ENCODE peak calls at places on chromosomes 2 and 18, in five cellular contexts. S is heart right ventricle, J is Peyer's patch, B is SK-N-SH, T is brain microvascular endothelial cell. R is an unnamed sample.

GRCh38 chr2:206477296-206477695 is 34.0 kb downstream of the ADAM23 start:
- DNase-seq in B (no peak), S (no peak), T (peak; percentile 34), J (no peak), R (no peak)

GRCh38 chr18:44715245-44715644 is 34.6 kb downstream of the SETBP1 start:
- DNase-seq in J (no peak), S (no peak), B (no peak), T (no peak), R (peak; percentile 24)

GRCh38 chr2:236303935-236304334 is 39.7 kb upstream of the ASB18 start:
- DNase-seq in B (no peak), T (no peak), J (no peak), S (no peak), R (no peak)

GRCh38 chr2:196239622-196240587 is 68.5 kb upstream of the STK17B start:
- DNase-seq in B (no peak), J (no peak), S (peak; percentile 41), T (peak; percentile 85), R (peak; percentile 77)

GRCh38 chr2:109266998-109267854 is 138.2 kb downstream of the SH3RF3 start:
- DNase-seq in S (no peak), J (no peak), T (no peak), B (no peak), R (no peak)

GRCh38 chr2:3196716-3197115 is 180.9 kb downstream of the EIPR1 start:
- DNase-seq in S (no peak), T (no peak), J (no peak), B (peak; percentile 23), R (no peak)

GRCh38 chr2:8677646-8678592 is 3.9 kb upstream of the ID2 start:
- DNase-seq in B (peak; percentile 85), J (peak; percentile 75), T (peak; percentile 49), S (peak; percentile 54), R (peak; percentile 45)

GRCh38 chr2:42286268-42286946 is 74.6 kb downstream of the COX7A2L start:
- DNase-seq in B (no peak), J (no peak), S (no peak), T (no peak), R (no peak)

GRCh38 chr2:212357606-212358005 is 181.0 kb downstream of the ERBB4 start:
- DNase-seq in S (no peak), T (no peak), B (no peak), J (no peak), R (no peak)

GRCh38 chr2:45272549-45273245 is 263.4 kb upstream of the SIX2 start:
- DNase-seq in T (no peak), B (no peak), S (no peak), J (no peak), R (no peak)

GRCh38 chr2:176552456-176553135 is 283.4 kb downstream of the MTX2 start:
- DNase-seq in J (no peak), B (no peak), S (no peak), T (peak; percentile 17), R (no peak)

GRCh38 chr18:62585274-62586147 is 62.7 kb downstream of the ZCCHC2 start:
- DNase-seq in S (no peak), B (no peak), J (no peak), T (no peak), R (no peak)

GRCh38 chr2:85584857-85585780 is 888 bp downstream of the VAMP5 start:
- DNase-seq in B (peak; percentile 31), J (peak; percentile 70), T (no peak), S (no peak), R (no peak)

GRCh38 chr2:217905906-217906305 is 96.9 kb downstream of the TNS1 start:
- DNase-seq in S (no peak), J (no peak), T (no peak), B (no peak), R (no peak)

GRCh38 chr2:1731963-1732768 is 12.1 kb downstream of the PXDN start:
- DNase-seq in J (peak; percentile 38), B (peak; percentile 84), S (peak; percentile 20), T (no peak), R (no peak)

GRCh38 chr2:234334146-234334545 is 162.7 kb downstream of the ARL4C start:
- DNase-seq in T (peak; percentile 45), B (peak; percentile 55), S (no peak), J (no peak), R (no peak)

GRCh38 chr2:200765139-200765951 is 46.4 kb upstream of the BZW1 start:
- DNase-seq in B (no peak), J (no peak), S (no peak), T (peak; percentile 96), R (no peak)

GRCh38 chr2:235390108-235390815 is 103.6 kb upstream of the AGAP1 start:
- DNase-seq in B (no peak), J (no peak), T (no peak), S (no peak), R (no peak)

GRCh38 chr2:67917332-67918054 is 145.3 kb downstream of the C1D start:
- DNase-seq in S (no peak), B (no peak), J (no peak), T (peak; percentile 47), R (no peak)

GRCh38 chr2:80560298-80560697 is 255.7 kb upstream of the LRRTM1 start:
- DNase-seq in T (no peak), B (no peak), S (no peak), J (no peak), R (no peak)

GRCh38 chr2:17934721-17935120 is 56.3 kb downstream of the KCNS3 start:
- DNase-seq in S (no peak), J (no peak), T (peak; percentile 65), B (no peak), R (no peak)

GRCh38 chr2:160425394-160425793 is 68.2 kb downstream of the RBMS1 start:
- DNase-seq in J (no peak), B (no peak), T (peak; percentile 31), S (no peak), R (no peak)

GRCh38 chr18:56815926-56816325 is 164.8 kb downstream of the WDR7 start:
- DNase-seq in J (no peak), T (peak; percentile 26), S (no peak), B (no peak), R (no peak)

GRCh38 chr2:7792031-7792651 is 874.9 kb downstream of the RNF144A start:
- DNase-seq in S (no peak), B (no peak), J (no peak), T (no peak), R (peak; percentile 58)

DNA sequence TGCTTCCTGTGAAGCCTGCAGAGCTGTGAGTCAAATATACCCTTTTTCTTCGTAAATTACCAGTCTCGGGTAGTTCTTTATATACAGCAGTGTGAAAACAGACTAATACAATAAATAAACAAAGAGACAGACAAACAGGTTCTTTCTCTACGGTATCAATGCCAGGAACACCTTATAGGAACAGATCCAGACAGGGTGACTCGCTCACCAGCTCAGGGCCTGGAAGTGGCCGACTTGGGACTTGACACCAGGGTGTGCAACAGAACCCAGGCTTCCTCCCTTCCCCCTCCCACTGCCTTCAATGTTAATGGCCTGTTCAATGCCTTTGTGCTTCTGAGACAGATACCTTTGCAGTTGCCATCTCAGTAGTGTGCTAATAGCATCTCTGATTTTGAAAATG is 309.5 kb downstream of the ALK start:
- DNase-seq in J (no peak), B (no peak), S (no peak), T (no peak), R (no peak)
- H3K27ac ChIP-seq in J (no peak overlapping the region), B (no peak overlapping the region), S (no peak overlapping the region), T (no peak overlapping the region), R (no peak overlapping the region)

GRCh38 chr2:168801456-168801855 is 981 bp upstream of the NOSTRIN start:
- DNase-seq in S (no peak), B (no peak), J (no peak), T (no peak), R (no peak)
- H3K27ac ChIP-seq in S (peak overlapping the region; percentile 71), B (no peak overlapping the region), J (peak overlapping the region; percentile 91), T (no peak overlapping the region), R (no peak overlapping the region)

GRCh38 chr2:126614529-126615279 is 41.3 kb upstream of the GYPC start:
- DNase-seq in B (no peak), J (no peak), S (no peak), T (peak; percentile 6), R (no peak)
- H3K27ac ChIP-seq in B (no peak overlapping the region), J (no peak overlapping the region), S (no peak overlapping the region), T (no peak overlapping the region), R (no peak overlapping the region)

GRCh38 chr2:231600619-231601355 is 8.1 kb downstream of the TEX44 start:
- DNase-seq in B (peak; percentile 10), J (no peak), T (no peak), S (no peak), R (no peak)
- H3K27ac ChIP-seq in B (no peak overlapping the region), J (peak overlapping the region; percentile 17), T (no peak overlapping the region), S (no peak overlapping the region), R (no peak overlapping the region)

GRCh38 chr18:80233201-80233835 is 14.0 kb downstream of the PARD6G start:
- DNase-seq in T (no peak), B (no peak), S (no peak), J (no peak), R (peak; percentile 13)
- H3K27ac ChIP-seq in T (no peak overlapping the region), B (no peak overlapping the region), S (no peak overlapping the region), J (no peak overlapping the region), R (no peak overlapping the region)

GRCh38 chr2:203453858-203454451 is 81.1 kb downstream of the RAPH1 start:
- DNase-seq in J (no peak), S (no peak), T (peak; percentile 51), B (peak; percentile 52), R (no peak)
- H3K27ac ChIP-seq in J (no peak overlapping the region), S (no peak overlapping the region), T (no peak overlapping the region), B (peak overlapping the region; percentile 22), R (no peak overlapping the region)

R was measured in lung.